ENCODE peak calls at places on chromosome 13, in nine cellular contexts. E is upper lobe of left lung, P is A549, Z is H1, O is K562, X is suprapubic skin, Q is esophagus muscularis mucosa, R is GM12878, C is stomach. L is an unnamed sample.

GRCh38 chr13:108346376-108346775 is 76.9 kb downstream of the TNFSF13B start:
- DNase-seq in C (no peak), E (no peak), P (no peak), O (no peak), Z (no peak), Q (no peak), X (no peak), R (no peak), L (no peak)

GRCh38 chr13:95099541-95099940 is 201.7 kb downstream of the ABCC4 start:
- DNase-seq in Q (no peak), X (no peak), E (no peak), R (no peak), C (peak), O (no peak), Z (no peak), P (peak), L (no peak)

GRCh38 chr13:33111414-33112110 is 95.3 kb downstream of the KL start:
- DNase-seq in R (no peak), Q (no peak), O (no peak), P (no peak), X (no peak), Z (no peak), C (no peak), E (no peak), L (no peak)

GRCh38 chr13:34748078-34748477 is 194.0 kb upstream of the NBEA start:
- DNase-seq in Q (no peak), O (no peak), X (no peak), R (no peak), E (no peak), C (no peak), Z (no peak), P (no peak), L (no peak)

GRCh38 chr13:40120781-40121180 is 465.3 kb downstream of the COG6 start:
- DNase-seq in O (no peak), Z (no peak), C (no peak), P (no peak), X (no peak), R (no peak), E (no peak), Q (no peak), L (no peak)

GRCh38 chr13:46759861-46760260 is 37.1 kb downstream of the ESD start:
- DNase-seq in P (peak), E (no peak), C (no peak), X (no peak), R (no peak), Z (no peak), O (no peak), Q (no peak), L (no peak)

GRCh38 chr13:112245959-112246358 is 130.2 kb upstream of the SPACA7 start:
- DNase-seq in X (no peak), O (no peak), R (no peak), E (no peak), P (no peak), C (no peak), Q (peak), Z (no peak), L (no peak)

GRCh38 chr13:24063281-24063851 is 97.2 kb upstream of the SPATA13 start:
- DNase-seq in C (no peak), E (no peak), P (no peak), Q (no peak), X (no peak), O (no peak), Z (no peak), R (no peak), L (no peak)

GRCh38 chr13:20714161-20714560 is 10.7 kb downstream of the IL17D start:
- DNase-seq in X (no peak), O (no peak), Z (no peak), Q (no peak), C (no peak), R (no peak), E (peak), P (no peak), L (no peak)

GRCh38 chr13:38758278-38758677 is 71.4 kb downstream of the FREM2 start:
- DNase-seq in E (no peak), Z (no peak), O (no peak), X (no peak), C (no peak), R (no peak), P (no peak), Q (no peak), L (no peak)

GRCh38 chr13:113209336-113209879 is at the start of gene CUL4A:
- DNase-seq in R (no peak), O (peak), P (peak), Z (no peak), C (peak), Q (no peak), E (peak), X (peak), L (peak)

GRCh38 chr13:114112826-114113322 is 19.5 kb downstream of the RASA3 start:
- DNase-seq in Q (no peak), E (no peak), X (peak), P (no peak), Z (no peak), R (no peak), C (no peak), O (no peak), L (peak)

DNA sequence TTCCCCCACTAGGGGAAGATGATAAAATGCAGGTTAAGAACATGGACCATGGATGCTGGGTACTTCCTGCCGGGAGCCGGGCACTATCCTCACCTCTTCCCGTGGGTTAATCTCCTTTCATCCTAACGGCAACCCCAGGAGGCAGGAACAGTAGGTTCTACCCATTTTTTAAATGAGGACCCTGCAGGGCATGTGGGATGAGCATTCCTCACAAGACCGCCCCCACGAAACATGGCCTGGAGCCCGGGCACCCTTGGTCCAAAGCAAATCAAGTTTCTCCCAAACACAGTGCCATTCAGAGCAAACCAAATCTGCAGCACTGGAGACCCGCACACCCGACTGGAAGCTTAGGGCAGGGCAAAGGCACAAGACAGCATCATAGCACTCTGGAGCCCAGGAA is 35.4 kb downstream of the COL4A2 start:
- DNase-seq in Z (no peak), R (no peak), E (no peak), Q (no peak), O (no peak), P (no peak), C (no peak), X (no peak), L (no peak)
- TF ChIP-seq EP300 in Z (no peak), R (no peak), E (no peak), Q (no peak), O (no peak), P (no peak), C (no peak), X (no peak), L (no peak)

DNA sequence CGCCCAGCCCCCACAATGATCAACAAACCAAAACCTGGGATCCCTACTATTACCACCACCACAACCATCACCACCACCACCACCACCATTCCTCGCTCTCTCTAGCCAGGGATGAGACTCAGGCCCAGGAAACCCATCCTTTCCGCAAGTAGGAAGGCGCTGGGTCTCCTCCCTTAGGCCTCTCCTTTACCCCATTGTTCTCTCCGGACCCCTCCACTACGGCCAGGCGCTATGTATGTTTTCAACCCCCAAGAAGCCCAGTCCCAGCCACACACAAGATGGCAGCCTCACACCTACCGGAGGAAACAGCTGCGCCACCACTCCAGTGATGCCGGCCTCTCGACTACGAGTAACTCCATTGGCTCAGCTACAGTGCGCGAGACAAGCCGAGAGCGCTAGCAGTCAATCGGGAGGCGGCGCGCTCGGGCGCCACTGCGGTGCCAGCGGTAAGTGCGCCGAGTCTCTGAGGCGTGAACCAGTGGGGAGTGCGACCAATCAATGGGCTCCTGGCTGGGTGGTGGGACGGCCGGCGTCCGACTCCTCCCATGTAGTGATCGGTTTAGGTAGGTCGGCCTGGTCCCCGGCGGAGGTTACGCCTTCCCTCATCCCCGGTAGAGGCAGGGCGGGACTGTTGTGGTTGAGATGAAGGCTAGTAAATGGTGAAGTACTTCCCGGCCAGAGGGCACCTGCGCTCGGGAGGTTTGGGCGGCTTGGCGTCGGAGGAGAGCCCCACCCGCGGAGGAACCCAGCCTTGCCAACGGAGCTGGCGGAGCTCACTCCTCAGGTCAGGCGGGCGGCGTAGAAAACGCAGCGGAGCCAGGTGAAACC is at the start of the genes CAB39L and SETDB2:
- DNase-seq in Q (peak), Z (peak), P (peak), X (peak), O (peak), E (peak), C (peak), R (peak), L (peak)
- TF ChIP-seq POLR2A in Q (peak), Z (peak), P (peak), X (peak), O (peak), E (peak), C (peak), R (peak), L (peak)

GRCh38 chr13:57739791-57740190 is 108.2 kb downstream of the PCDH17 start:
- DNase-seq in O (no peak), E (no peak), Q (no peak), P (no peak), R (no peak), C (no peak), X (no peak), Z (no peak), L (no peak)
- H3K27ac ChIP-seq in O (no peak), E (no peak), Q (no peak), P (no peak), R (no peak), C (no peak), X (no peak), Z (no peak), L (no peak)

DNA sequence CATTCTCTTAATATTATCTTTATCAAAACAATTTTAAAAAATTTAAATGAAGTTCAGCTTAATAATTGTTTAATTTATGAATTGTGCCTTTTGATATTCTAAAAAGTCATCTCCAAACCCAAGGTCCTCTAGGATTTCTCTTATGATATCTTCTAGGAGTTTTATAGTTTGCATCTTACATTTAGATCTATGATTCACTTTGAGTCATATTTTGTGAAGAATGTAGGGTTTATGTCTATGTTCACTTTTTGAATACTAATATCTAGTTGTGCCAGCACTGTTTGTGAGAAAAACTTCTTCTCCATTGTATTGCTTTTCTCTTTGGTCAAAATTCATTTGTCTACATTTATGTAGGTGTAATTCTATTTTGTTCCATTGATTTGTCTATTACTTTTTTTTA is 1068.4 kb upstream of the SPRY2 start:
- DNase-seq in C (no peak), O (no peak), X (no peak), Q (no peak), Z (no peak), E (no peak), R (no peak), P (no peak), L (no peak)
- TF ChIP-seq EP300 in C (no peak), O (no peak), X (no peak), Q (no peak), Z (no peak), E (no peak), R (no peak), P (no peak), L (no peak)

GRCh38 chr13:27425151-27425917 is 915 bp downstream of the GTF3A start:
- DNase-seq in R (no peak), Q (no peak), O (peak), P (no peak), E (no peak), C (no peak), Z (no peak), X (no peak), L (no peak)

GRCh38 chr13:27424246-27425150 is at the start of gene GTF3A:
- DNase-seq in Z (peak), X (peak), R (peak), P (peak), C (peak), E (peak), Q (no peak), O (peak), L (peak)

GRCh38 chr13:27428160-27428559 is 3.7 kb downstream of the GTF3A start:
- DNase-seq in C (no peak), R (no peak), P (no peak), X (no peak), Z (no peak), O (peak), Q (no peak), E (no peak), L (no peak)

GRCh38 chr13:27427663-27428062 is 3.2 kb downstream of the GTF3A start:
- DNase-seq in Q (no peak), O (no peak), Z (no peak), E (no peak), C (no peak), P (no peak), X (no peak), R (no peak), L (peak)

DNA sequence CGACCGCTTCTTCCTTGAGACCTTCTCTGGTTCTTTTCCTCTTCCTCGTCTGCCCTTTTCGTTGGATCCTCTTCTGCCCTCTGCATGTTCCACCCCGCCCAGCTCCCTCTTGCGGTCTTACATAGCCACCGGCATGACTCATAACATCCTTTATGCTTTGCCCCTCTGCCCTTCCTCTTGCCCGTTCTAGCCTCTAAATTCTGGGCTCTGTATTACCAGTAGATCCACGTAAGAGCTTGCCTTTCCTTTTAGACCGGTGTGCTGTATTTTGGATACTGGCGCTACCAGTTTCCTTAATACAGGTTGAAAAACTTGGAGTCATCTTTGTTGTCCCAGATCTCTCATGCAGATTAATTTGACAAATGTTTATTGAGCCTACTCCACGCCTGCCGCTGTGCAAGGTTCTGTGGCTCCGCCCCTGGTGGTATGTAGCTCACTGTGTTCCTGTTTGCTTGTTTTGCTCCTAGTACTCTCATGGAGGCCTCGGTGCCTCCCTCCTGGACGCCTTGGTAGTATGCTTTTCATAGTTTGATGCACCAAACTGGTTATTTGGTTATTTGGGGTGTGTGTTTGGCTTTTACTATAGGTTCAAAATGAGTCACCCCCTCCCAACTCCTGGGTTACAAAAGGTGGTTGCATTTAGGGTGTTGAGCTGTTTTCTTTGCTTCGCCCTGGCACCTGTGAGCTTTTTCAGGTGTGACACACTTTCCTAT is 1.7 kb downstream of the GTF3A start:
- DNase-seq in C (peak), E (no peak), X (peak), R (peak), Z (no peak), Q (peak), O (peak), P (peak), L (peak)
- TF ChIP-seq POLR2A in C (no peak), E (no peak), X (no peak), R (no peak), Z (no peak), Q (no peak), O (peak), P (no peak), L (no peak)

DNA sequence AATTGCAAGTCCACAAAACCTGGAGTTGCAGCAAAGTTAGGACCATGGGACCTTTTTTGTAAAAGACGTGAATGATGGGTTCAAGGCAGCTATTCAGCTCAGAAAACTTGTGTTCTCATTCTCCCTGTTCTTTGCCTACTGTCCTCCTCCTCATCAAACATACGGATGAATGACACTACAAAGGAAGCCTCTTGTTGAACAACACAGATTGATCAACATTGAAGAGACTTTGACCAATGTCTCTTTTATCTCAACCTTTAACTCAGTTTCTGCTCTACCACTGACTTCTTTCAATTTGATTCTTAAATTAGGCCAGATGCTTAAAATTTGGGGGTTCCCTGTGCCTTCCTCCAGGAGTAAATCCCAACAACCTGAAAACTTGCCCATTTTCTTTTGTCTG is 27.9 kb upstream of the KLF12 start:
- DNase-seq in E (no peak), X (no peak), P (no peak), O (no peak), Q (no peak), R (no peak), C (no peak), Z (no peak), L (no peak)
- H3K27ac ChIP-seq in E (no peak), X (no peak), P (no peak), O (no peak), Q (no peak), R (no peak), C (no peak), Z (no peak), L (no peak)

GRCh38 chr13:96821971-96822370 is 172.3 kb downstream of the OXGR1 start:
- DNase-seq in E (no peak), C (no peak), Q (no peak), X (no peak), O (no peak), Z (no peak), P (no peak), R (no peak), L (no peak)

GRCh38 chr13:96821381-96821780 is 172.9 kb downstream of the OXGR1 start:
- DNase-seq in P (no peak), R (no peak), X (no peak), O (no peak), E (no peak), Q (no peak), C (no peak), Z (no peak), L (no peak)

GRCh38 chr13:96824110-96824509 is 170.2 kb downstream of the OXGR1 start:
- DNase-seq in E (no peak), O (no peak), Q (no peak), R (no peak), C (no peak), P (no peak), X (no peak), Z (no peak), L (no peak)

GRCh38 chr13:96819375-96819774 is 174.9 kb downstream of the OXGR1 start:
- DNase-seq in X (no peak), Q (no peak), Z (no peak), P (no peak), E (no peak), C (no peak), R (no peak), O (no peak), L (no peak)

GRCh38 chr13:96822900-96823299 is 171.4 kb downstream of the OXGR1 start:
- DNase-seq in X (no peak), P (peak), E (no peak), R (no peak), Z (no peak), Q (no peak), C (peak), O (peak), L (no peak)
- TF ChIP-seq EP300 in X (no peak), P (no peak), E (no peak), R (no peak), Z (no peak), Q (no peak), C (no peak), O (no peak), L (no peak)

DNA sequence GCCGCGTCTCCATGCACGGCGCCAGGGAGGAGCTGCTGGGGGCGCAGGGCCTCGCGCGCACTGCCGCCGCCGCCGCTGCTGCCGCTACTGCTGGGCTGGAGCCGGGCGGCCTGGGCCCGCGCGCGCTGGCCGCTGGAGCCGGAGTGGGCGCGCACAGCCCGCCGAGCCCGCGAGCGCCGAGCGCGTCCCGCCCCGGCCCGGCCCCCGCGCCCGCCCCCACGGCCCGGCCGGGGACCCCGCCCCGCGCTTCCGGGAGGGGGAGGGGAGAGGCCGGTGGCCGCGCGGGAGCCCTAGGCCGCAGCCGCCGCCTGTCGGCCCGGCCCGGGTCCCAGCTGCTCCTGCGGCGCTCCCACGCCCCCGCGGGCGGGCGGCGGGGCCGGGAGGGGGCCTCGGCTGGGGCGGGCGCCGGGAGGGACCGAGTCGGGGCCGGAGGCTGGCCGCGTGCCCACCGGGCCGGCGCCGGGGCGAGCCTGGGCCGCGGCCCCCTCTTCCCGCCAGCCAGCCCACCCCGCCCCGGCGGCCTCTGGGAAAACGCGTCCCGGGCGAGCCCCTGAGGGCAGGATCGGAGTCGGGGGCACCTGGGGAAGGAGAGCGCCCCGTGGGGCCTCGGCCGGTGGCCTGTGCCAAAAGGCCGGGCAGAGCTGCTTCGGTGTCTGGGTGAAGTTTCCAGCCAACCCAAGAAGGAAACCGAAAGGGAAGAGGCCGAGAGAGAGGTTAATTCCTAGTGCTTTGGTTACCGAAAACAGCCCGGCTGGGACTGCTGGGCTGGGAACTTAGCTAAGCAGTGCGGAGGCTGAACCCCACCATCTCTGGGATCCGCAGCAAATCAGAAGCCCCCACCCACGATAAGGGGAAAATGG is at the start of gene STK24:
- DNase-seq in O (peak), R (no peak), X (peak), E (peak), Z (no peak), P (peak), C (peak), Q (no peak), L (peak)
- TF ChIP-seq POLR2A in O (no peak), R (peak), X (peak), E (peak), Z (peak), P (peak), C (no peak), Q (no peak), L (peak)

L was measured in tibial nerve.